ENCODE peak calls at places on chromosomes 16 and 17, in six cellular contexts. T is NB4, G is activated T-cell treated with anti-CD3 and anti-CD28 coated beads for 4 hours, O is ovary, S is ascending aorta, C is NCI-H1048. A is an unnamed sample.

GRCh38 chr16:85465328-85466307 is 147.5 kb upstream of the GSE1 start:
- DNase-seq in C (no peak), S (no peak), G (no peak), O (peak), T (no peak), A (no peak)

GRCh38 chr17:5203908-5204294 is 12.2 kb upstream of the ZNF594 start:
- DNase-seq in G (no peak), C (no peak), O (no peak), T (no peak), S (no peak), A (no peak)

GRCh38 chr16:83981799-83982198 is 13.8 kb downstream of the NECAB2 start:
- DNase-seq in G (no peak), O (no peak), C (no peak), T (no peak), S (no peak), A (no peak)

GRCh38 chr16:54283735-54284318 is 2.8 kb downstream of the IRX3 start:
- DNase-seq in G (no peak), C (no peak), O (no peak), S (no peak), T (peak), A (no peak)

GRCh38 chr16:31874354-31875111 is 926 bp downstream of the ZNF267 start:
- DNase-seq in C (no peak), S (no peak), G (no peak), O (no peak), T (peak), A (peak)

GRCh38 chr17:63950940-63951907 is 19.1 kb upstream of the CD79B start:
- DNase-seq in T (no peak), C (no peak), S (no peak), O (no peak), G (peak), A (no peak)

GRCh38 chr16:86363057-86363490 is 147.3 kb upstream of the FOXF1 start:
- DNase-seq in G (no peak), S (no peak), T (no peak), C (no peak), O (no peak), A (no peak)

GRCh38 chr16:67723151-67723915 is 4.2 kb upstream of the GFOD2 start:
- DNase-seq in T (no peak), C (no peak), O (no peak), S (no peak), G (no peak), A (no peak)

GRCh38 chr17:27608330-27609230 is 22.4 kb upstream of the LGALS9 start:
- DNase-seq in C (no peak), O (no peak), S (no peak), G (no peak), T (no peak), A (no peak)

GRCh38 chr17:15388356-15389046 is 47.1 kb upstream of the TEKT3 start:
- DNase-seq in T (no peak), C (no peak), S (no peak), O (no peak), G (no peak), A (no peak)

GRCh38 chr16:57568173-57568678 is 25.8 kb downstream of the ADGRG5 start:
- DNase-seq in G (no peak), S (no peak), C (no peak), T (no peak), O (no peak), A (no peak)

GRCh38 chr16:86516618-86517003 is 6.3 kb downstream of the FOXF1 start:
- DNase-seq in O (no peak), T (no peak), C (no peak), S (no peak), G (no peak), A (no peak)

GRCh38 chr17:78364436-78365281 is 4.8 kb upstream of the SOCS3 start:
- DNase-seq in G (no peak), O (no peak), C (no peak), S (no peak), T (peak), A (no peak)

GRCh38 chr16:30972872-30973271 is 12.1 kb upstream of the HSD3B7 start:
- DNase-seq in T (no peak), C (no peak), S (no peak), G (no peak), O (no peak), A (no peak)

GRCh38 chr16:88558457-88559442 is 11.5 kb upstream of the ZC3H18 start:
- DNase-seq in C (no peak), S (no peak), O (peak), G (no peak), T (peak), A (no peak)

GRCh38 chr16:66166451-66166850 is 200.0 kb upstream of the CDH5 start:
- DNase-seq in S (no peak), T (no peak), C (no peak), O (no peak), G (no peak), A (no peak)

GRCh38 chr16:85926370-85926769 is 27.4 kb downstream of the IRF8 start:
- DNase-seq in S (no peak), O (no peak), T (no peak), C (no peak), G (no peak), A (no peak)

GRCh38 chr16:26993511-26993910 is 73.2 kb upstream of the C16orf82 start:
- DNase-seq in T (no peak), O (no peak), S (no peak), G (no peak), C (no peak), A (no peak)

GRCh38 chr16:86996081-86996480 is 321.1 kb downstream of the C16orf95 start:
- DNase-seq in S (no peak), O (no peak), T (no peak), G (no peak), C (no peak), A (no peak)

GRCh38 chr17:7418472-7419152 is 1.5 kb upstream of the SPEM1 start:
- DNase-seq in O (no peak), C (no peak), S (no peak), G (no peak), T (no peak), A (no peak)

GRCh38 chr16:57000271-57001025 is 11.1 kb downstream of the NLRC5 start:
- DNase-seq in T (peak), O (no peak), G (no peak), S (peak), C (no peak), A (peak)

GRCh38 chr17:74842146-74842598 is 17.5 kb downstream of the GRIN2C start:
- DNase-seq in T (no peak), G (no peak), S (no peak), C (no peak), O (no peak), A (no peak)

GRCh38 chr16:12079411-12079965 is 103.0 kb downstream of the SNX29 start:
- DNase-seq in T (no peak), O (no peak), S (no peak), C (no peak), G (no peak), A (no peak)

GRCh38 chr17:49916854-49917515 is 52.0 kb upstream of the DLX4 start:
- DNase-seq in O (no peak), S (no peak), G (no peak), T (peak), C (no peak), A (no peak)

GRCh38 chr16:66520406-66521194 is 29.3 kb downstream of the TK2 start:
- DNase-seq in G (no peak), T (peak), O (no peak), S (no peak), C (no peak), A (no peak)

GRCh38 chr17:82303944-82304808 is 13.2 kb downstream of the CD7 start:
- DNase-seq in S (no peak), T (no peak), O (no peak), G (no peak), C (no peak), A (no peak)

GRCh38 chr17:58308173-58308984 is 20.2 kb downstream of the TSPOAP1 start:
- DNase-seq in T (peak), O (no peak), S (no peak), G (no peak), C (no peak), A (no peak)

GRCh38 chr16:6929868-6930267 is 402.8 kb upstream of the RBFOX1 start:
- DNase-seq in C (no peak), G (no peak), S (no peak), T (no peak), O (no peak), A (no peak)

GRCh38 chr16:88035292-88035691 is 84.1 kb downstream of the BANP start:
- DNase-seq in O (no peak), G (no peak), S (no peak), C (no peak), T (no peak), A (no peak)

GRCh38 chr17:49987681-49988441 is 7.2 kb downstream of the DLX3 start:
- DNase-seq in S (no peak), C (no peak), O (no peak), G (no peak), T (peak), A (no peak)

GRCh38 chr16:64240586-64240985 is 881.3 kb downstream of the CDH11 start:
- DNase-seq in O (no peak), C (no peak), G (no peak), S (no peak), T (no peak), A (no peak)

GRCh38 chr17:38914741-38915638 is 10.4 kb upstream of the LASP1NB start:
- DNase-seq in C (no peak), S (no peak), G (no peak), O (peak), T (no peak), A (no peak)

GRCh38 chr17:8939496-8940334 is 25.8 kb downstream of the PIK3R5 start:
- DNase-seq in T (no peak), S (no peak), O (no peak), C (no peak), G (no peak), A (no peak)

GRCh38 chr17:16464641-16465312 is 27.2 kb downstream of the LRRC75A start:
- DNase-seq in T (no peak), O (no peak), C (no peak), S (no peak), G (no peak), A (no peak)

GRCh38 chr17:68740555-68741447 is 139.6 kb upstream of the FAM20A start:
- DNase-seq in G (no peak), C (no peak), O (no peak), T (peak), S (no peak), A (no peak)

A was measured in stimulated activated CD4-positive, alpha-beta T cell treated with anti-CD3 and anti-CD28 coated beads, TNF-alpha, amount 100 ng/mL, for 24 hours.